ENCODE peak calls at places on chromosomes 1 and 21, in nine cellular contexts. G, Z, L, K, D, J, M, P and I are unnamed samples.
A peak's percentile ranks its signal among the peaks of the same experiment; 100 is the strongest.

GRCh38 chr1:25624155-25624554 is 7.6 kb downstream of the MAN1C1 start:
- DNase-seq in M (no peak), L (no peak), J (no peak), P (no peak), G (no peak), Z (no peak), D (no peak), K (no peak), I (no peak)

GRCh38 chr1:177820213-177820612 is 149.6 kb downstream of the SEC16B start:
- DNase-seq in K (no peak), G (no peak), M (no peak), P (no peak), D (no peak), L (no peak), Z (no peak), J (no peak), I (no peak)

GRCh38 chr1:54347955-54348699 is 58.1 kb downstream of the SSBP3 start:
- DNase-seq in G (peak; percentile 76), J (no peak), Z (no peak), K (no peak), M (no peak), D (peak; percentile 69), L (no peak), P (no peak), I (peak; percentile 73)

GRCh38 chr1:12040457-12041051 is 21.3 kb downstream of the MIIP start:
- DNase-seq in D (no peak), J (peak; percentile 91), Z (no peak), G (peak; percentile 91), M (peak; percentile 60), K (no peak), P (peak; percentile 86), L (peak; percentile 68), I (no peak)

GRCh38 chr1:85334962-85335361 is 58.5 kb upstream of the BCL10 start:
- DNase-seq in D (no peak), K (no peak), M (no peak), G (no peak), Z (no peak), P (no peak), J (peak; percentile 76), L (no peak), I (no peak)

GRCh38 chr21:35791541-35792335 is 268.6 kb downstream of the SETD4 start:
- DNase-seq in J (no peak), M (no peak), K (no peak), L (no peak), P (no peak), Z (no peak), G (no peak), D (no peak), I (no peak)

GRCh38 chr1:100581096-100581705 is 43.3 kb downstream of the GPR88 start:
- DNase-seq in J (no peak), D (no peak), Z (no peak), G (no peak), M (no peak), K (no peak), L (no peak), P (no peak), I (no peak)

GRCh38 chr1:16038620-16038912 is 5.0 kb upstream of the CLCNKB start:
- DNase-seq in G (no peak), L (no peak), K (no peak), Z (peak; percentile 56), J (no peak), M (no peak), D (no peak), P (no peak), I (no peak)

GRCh38 chr1:87051965-87052364 is 137.5 kb downstream of the HS2ST1 start:
- DNase-seq in Z (no peak), D (no peak), P (no peak), G (no peak), K (no peak), L (no peak), J (no peak), M (no peak), I (no peak)

GRCh38 chr1:59645893-59646292 is 168.9 kb upstream of the HOOK1 start:
- DNase-seq in L (no peak), K (no peak), J (peak; percentile 71), M (peak; percentile 46), D (no peak), G (no peak), Z (no peak), P (no peak), I (no peak)

GRCh38 chr1:232962761-232963357 is 12.4 kb downstream of the NTPCR start:
- DNase-seq in D (no peak), G (no peak), L (no peak), J (peak; percentile 39), K (no peak), P (no peak), Z (no peak), M (no peak), I (no peak)

GRCh38 chr1:55040083-55040952 is 970 bp downstream of the PCSK9 start:
- DNase-seq in D (no peak), P (no peak), L (no peak), Z (no peak), M (no peak), K (peak; percentile 53), G (peak; percentile 30), J (no peak), I (peak; percentile 43)

GRCh38 chr1:94543003-94543402 is 1.4 kb upstream of the F3 start:
- DNase-seq in J (peak; percentile 49), D (no peak), K (no peak), P (no peak), G (no peak), L (no peak), Z (no peak), M (no peak), I (no peak)

GRCh38 chr1:239511865-239512264 is 125.5 kb downstream of the CHRM3 start:
- DNase-seq in Z (no peak), L (no peak), J (no peak), P (no peak), M (no peak), D (no peak), K (no peak), G (no peak), I (no peak)

GRCh38 chr1:109493227-109493626 is 667 bp upstream of the CYB561D1 start:
- DNase-seq in D (peak; percentile 22), M (no peak), Z (no peak), J (no peak), L (no peak), P (no peak), K (no peak), G (no peak), I (no peak)

GRCh38 chr1:245121523-245121922 is 33.3 kb upstream of the KIF26B start:
- DNase-seq in K (no peak), L (no peak), M (no peak), P (no peak), J (no peak), D (no peak), G (no peak), Z (no peak), I (no peak)

GRCh38 chr21:33069994-33070811 is at the start of gene OLIG1:
- DNase-seq in G (peak; percentile 56), D (no peak), P (no peak), M (no peak), K (peak; percentile 67), Z (peak; percentile 31), J (peak; percentile 18), L (no peak), I (peak; percentile 78)

GRCh38 chr1:109184657-109185056 is 29.1 kb upstream of the SARS1 start:
- DNase-seq in K (no peak), Z (no peak), D (no peak), P (no peak), G (no peak), M (no peak), J (no peak), L (no peak), I (no peak)

GRCh38 chr1:221040074-221040473 is 160.8 kb downstream of the HLX start:
- DNase-seq in D (no peak), K (no peak), P (no peak), L (no peak), Z (no peak), G (no peak), M (no peak), J (no peak), I (no peak)

GRCh38 chr1:172887162-172887561 is 163.6 kb downstream of the TNFSF18 start:
- DNase-seq in K (no peak), J (no peak), L (no peak), M (no peak), D (no peak), Z (no peak), P (no peak), G (no peak), I (no peak)

GRCh38 chr1:11787251-11787803 is 18.4 kb downstream of the MTHFR start:
- DNase-seq in G (peak; percentile 10), J (peak; percentile 29), Z (peak; percentile 55), M (no peak), P (no peak), D (no peak), L (no peak), K (no peak), I (peak; percentile 79)

GRCh38 chr1:152870831-152871730 is 7.0 kb upstream of the SMCP start:
- DNase-seq in G (peak; percentile 22), M (no peak), P (no peak), K (peak; percentile 57), D (no peak), L (no peak), Z (peak; percentile 64), J (peak; percentile 33), I (peak; percentile 69)

GRCh38 chr1:204151562-204152309 is at the start of gene ETNK2:
- DNase-seq in L (peak; percentile 23), P (no peak), M (peak; percentile 80), G (peak; percentile 87), K (peak; percentile 69), D (peak; percentile 82), J (peak; percentile 53), Z (peak; percentile 90), I (peak; percentile 87)

GRCh38 chr1:234699795-234700665 is 90.1 kb upstream of the IRF2BP2 start:
- DNase-seq in D (no peak), G (peak; percentile 86), M (peak; percentile 46), K (no peak), P (no peak), L (peak; percentile 15), Z (peak; percentile 12), J (peak; percentile 68), I (peak; percentile 88)

GRCh38 chr1:40936878-40937484 is 42.5 kb upstream of the CTPS1 start:
- DNase-seq in L (no peak), M (no peak), Z (no peak), D (no peak), P (no peak), G (no peak), K (no peak), J (peak; percentile 86), I (no peak)

GRCh38 chr1:202018476-202019234 is 8.3 kb downstream of the ELF3 start:
- DNase-seq in D (peak; percentile 85), K (no peak), M (no peak), P (peak; percentile 67), J (no peak), G (peak; percentile 96), Z (peak; percentile 75), L (no peak), I (peak; percentile 73)

GRCh38 chr1:113677250-113678158 is 81.8 kb downstream of the PHTF1 start:
- DNase-seq in D (peak; percentile 59), P (no peak), Z (peak; percentile 56), K (no peak), G (peak; percentile 65), J (peak; percentile 62), L (no peak), M (no peak), I (peak; percentile 89)

GRCh38 chr1:22588899-22589422 is 25.7 kb downstream of the EPHA8 start:
- DNase-seq in K (no peak), M (no peak), G (no peak), J (no peak), L (no peak), D (no peak), Z (no peak), P (no peak), I (no peak)

GRCh38 chr1:24955161-24955560 is 25.1 kb upstream of the RUNX3 start:
- DNase-seq in G (no peak), J (peak; percentile 62), L (peak; percentile 81), M (no peak), K (no peak), D (no peak), Z (peak; percentile 57), P (no peak), I (no peak)

GRCh38 chr1:183589836-183590224 is 429 bp downstream of the NCF2 start:
- DNase-seq in L (peak; percentile 25), Z (no peak), D (no peak), G (no peak), J (no peak), M (no peak), K (no peak), P (no peak), I (no peak)

GRCh38 chr1:214476958-214477870 is 74.2 kb downstream of the PTPN14 start:
- DNase-seq in L (no peak), G (no peak), M (no peak), D (no peak), K (no peak), P (peak; percentile 83), J (peak; percentile 95), Z (peak; percentile 89), I (no peak)